ENCODE peak calls at places on chromosome 7, in six cellular contexts. O is astrocyte of the spinal cord, D is cardiac fibroblast, R is H9, W is mesothelial cell of epicardium, K is stomach. G is an unnamed sample.

GRCh38 chr7:101960985-101961708 is 143.7 kb downstream of the CUX1 start:
- DNase-seq in O (no peak), D (no peak), R (no peak), W (no peak), K (no peak), G (no peak)

GRCh38 chr7:29299986-29300609 is 105.5 kb downstream of the CHN2 start:
- DNase-seq in O (no peak), D (no peak), R (no peak), W (no peak), K (no peak), G (no peak)

GRCh38 chr7:34844936-34845665 is 187.1 kb downstream of the NPSR1 start:
- DNase-seq in O (no peak), D (no peak), R (no peak), W (no peak), K (no peak), G (no peak)

GRCh38 chr7:14321947-14322346 is 332.5 kb upstream of the ETV1 start:
- DNase-seq in O (no peak), D (no peak), R (no peak), W (no peak), K (peak), G (no peak)

GRCh38 chr7:94374231-94374630 is 20.5 kb upstream of the COL1A2 start:
- DNase-seq in O (peak), D (peak), R (peak), W (peak), K (peak), G (no peak)

GRCh38 chr7:94041529-94041928 is 37.4 kb upstream of the BET1 start:
- DNase-seq in O (peak), D (peak), R (no peak), W (no peak), K (no peak), G (no peak)

GRCh38 chr7:96013836-96014235 is 241.5 kb downstream of the DYNC1I1 start:
- DNase-seq in O (no peak), D (no peak), R (no peak), W (no peak), K (no peak), G (no peak)

GRCh38 chr7:156147104-156147503 is 334.8 kb upstream of the SHH start:
- DNase-seq in O (no peak), D (no peak), R (no peak), W (no peak), K (peak), G (no peak)

GRCh38 chr7:133695976-133696531 is 431.1 kb upstream of the LRGUK start:
- DNase-seq in O (no peak), D (no peak), R (no peak), W (no peak), K (no peak), G (no peak)

GRCh38 chr7:132145466-132145865 is 430.8 kb downstream of the PLXNA4 start:
- DNase-seq in O (peak), D (peak), R (no peak), W (no peak), K (no peak), G (no peak)

GRCh38 chr7:100088095-100088620 is 611 bp upstream of the COPS6 start:
- DNase-seq in O (no peak), D (no peak), R (no peak), W (no peak), K (no peak), G (no peak)

GRCh38 chr7:16356241-16356958 is 64.9 kb downstream of the CRPPA start:
- DNase-seq in O (peak), D (peak), R (no peak), W (no peak), K (no peak), G (no peak)

GRCh38 chr7:18978108-18978495 is 139.3 kb downstream of the TWIST1 start:
- DNase-seq in O (peak), D (peak), R (no peak), W (no peak), K (no peak), G (no peak)

GRCh38 chr7:256461-256940 is 33.5 kb upstream of the FOXL3 start:
- DNase-seq in O (no peak), D (no peak), R (no peak), W (no peak), K (no peak), G (no peak)

GRCh38 chr7:131480384-131481315 is 75.8 kb downstream of the PODXL start:
- DNase-seq in O (peak), D (peak), R (no peak), W (no peak), K (no peak), G (no peak)

GRCh38 chr7:132443776-132444520 is 132.3 kb downstream of the PLXNA4 start:
- DNase-seq in O (no peak), D (no peak), R (no peak), W (no peak), K (no peak), G (no peak)

GRCh38 chr7:129252133-129252532 is 27.3 kb downstream of the AHCYL2 start:
- DNase-seq in O (no peak), D (no peak), R (no peak), W (no peak), K (no peak), G (no peak)

GRCh38 chr7:104895851-104896236 is 118.2 kb upstream of the KMT2E start:
- DNase-seq in O (no peak), D (no peak), R (no peak), W (no peak), K (no peak), G (no peak)

GRCh38 chr7:102916881-102917280 is 4.1 kb downstream of the LRRC17 start:
- DNase-seq in O (peak), D (peak), R (no peak), W (no peak), K (no peak), G (no peak)

GRCh38 chr7:129163875-129164544 is 19.5 kb downstream of the TSPAN33 start:
- DNase-seq in O (peak), D (peak), R (no peak), W (no peak), K (no peak), G (no peak)

GRCh38 chr7:151585744-151586424 is 66.2 kb upstream of the RHEB start:
- DNase-seq in O (no peak), D (no peak), R (no peak), W (no peak), K (no peak), G (no peak)

GRCh38 chr7:44533301-44534055 is 7.7 kb downstream of the NPC1L1 start:
- DNase-seq in O (peak), D (no peak), R (no peak), W (no peak), K (peak), G (no peak)

GRCh38 chr7:111090834-111091233 is at the start of gene LRRN3:
- DNase-seq in O (peak), D (peak), R (peak), W (no peak), K (no peak), G (no peak)

GRCh38 chr7:19508124-19508523 is 200.7 kb downstream of the POLR1F start:
- DNase-seq in O (peak), D (no peak), R (no peak), W (no peak), K (no peak), G (no peak)

GRCh38 chr7:13282377-13282980 is 595.0 kb downstream of the ARL4A start:
- DNase-seq in O (peak), D (peak), R (no peak), W (no peak), K (no peak), G (no peak)

GRCh38 chr7:13276977-13277376 is 589.5 kb downstream of the ARL4A start:
- DNase-seq in O (peak), D (peak), R (no peak), W (no peak), K (no peak), G (no peak)

GRCh38 chr7:13278020-13278419 is 590.6 kb downstream of the ARL4A start:
- DNase-seq in O (no peak), D (no peak), R (no peak), W (no peak), K (no peak), G (no peak)

GRCh38 chr7:13279854-13280435 is 592.5 kb downstream of the ARL4A start:
- DNase-seq in O (peak), D (peak), R (no peak), W (no peak), K (no peak), G (no peak)
- TF ChIP-seq CTCF in O (no peak), D (peak), R (peak), W (peak), K (no peak), G (peak)

DNA sequence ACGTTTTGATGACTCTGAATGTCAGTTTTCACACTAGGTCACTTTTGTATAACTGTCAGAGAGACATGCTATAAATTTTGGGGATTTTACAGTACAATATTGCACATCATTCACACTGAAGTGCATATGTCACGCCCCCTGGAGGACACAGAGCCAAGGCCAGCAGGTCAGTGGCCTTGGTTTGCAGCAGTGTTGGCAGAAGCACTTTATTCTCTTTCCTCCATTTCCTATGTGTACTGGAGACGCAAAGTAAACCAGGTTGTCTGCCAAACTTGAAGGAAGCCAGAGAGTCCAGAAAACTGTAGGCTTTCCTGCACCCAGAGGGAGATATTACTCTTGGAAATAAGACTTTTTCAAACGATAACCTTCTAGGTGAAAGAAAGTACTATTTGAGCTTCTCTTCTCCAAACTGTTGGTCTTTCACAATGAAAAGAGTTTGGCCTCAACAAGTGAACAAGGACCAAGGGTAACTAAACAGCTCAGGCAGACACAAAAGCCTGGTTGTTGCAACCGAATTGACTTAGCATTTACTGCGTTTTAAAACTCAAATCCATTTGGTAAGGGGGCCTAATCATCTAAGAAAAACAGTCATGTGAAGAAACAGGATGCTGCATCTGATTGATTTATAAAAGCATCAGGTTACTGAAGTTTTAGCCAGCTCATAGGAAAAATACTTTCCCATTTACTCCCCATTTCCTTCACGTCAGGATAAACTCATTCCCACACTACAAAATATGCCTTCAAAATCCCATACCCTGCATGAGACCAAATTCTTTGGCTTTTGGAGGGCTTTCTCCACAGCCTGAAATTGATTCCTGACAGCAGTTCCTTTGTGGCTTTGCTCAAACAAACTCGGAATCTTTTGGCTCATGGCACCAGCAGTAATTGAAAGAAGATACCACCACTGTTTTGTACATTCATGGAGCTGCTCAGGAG is 83.0 kb upstream of the SEC61G start:
- DNase-seq in O (peak), D (peak), R (peak), W (no peak), K (no peak), G (no peak)
- TF ChIP-seq CTCF in O (peak), D (peak), R (peak), W (no peak), K (no peak), G (no peak)

GRCh38 chr7:117332031-117332430 is 9.2 kb upstream of the WNT2 start:
- DNase-seq in O (no peak), D (no peak), R (no peak), W (no peak), K (no peak), G (no peak)

GRCh38 chr7:117333168-117333567 is 10.3 kb upstream of the WNT2 start:
- DNase-seq in O (no peak), D (no peak), R (no peak), W (no peak), K (no peak), G (no peak)

DNA sequence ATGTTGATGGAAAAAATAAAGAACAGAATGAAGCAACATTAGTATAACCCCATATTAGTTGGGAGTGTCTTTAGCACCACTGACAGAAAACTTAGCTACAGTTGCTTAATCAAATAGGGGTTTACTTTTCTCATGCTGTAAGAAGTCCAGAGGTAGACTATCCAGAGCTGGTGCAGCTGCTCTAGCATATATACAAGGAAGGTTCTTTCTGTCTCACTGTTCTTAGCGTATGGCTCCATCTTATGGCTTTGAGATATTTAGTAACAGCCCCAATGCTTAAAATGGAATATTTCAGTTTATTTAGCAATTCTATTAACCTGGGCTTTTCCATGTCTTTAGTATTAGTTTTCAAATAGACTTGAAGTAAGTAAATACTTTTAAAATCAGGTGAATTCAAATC is 15.2 kb upstream of the WNT2 start:
- DNase-seq in O (no peak), D (peak), R (no peak), W (no peak), K (no peak), G (no peak)
- TF ChIP-seq CTCF in O (no peak), D (no peak), R (no peak), W (no peak), K (no peak), G (no peak)

GRCh38 chr7:55928006-55928767 is 23.5 kb upstream of the MRPS17 start:
- DNase-seq in O (no peak), D (no peak), R (no peak), W (no peak), K (no peak), G (no peak)
- TF ChIP-seq CTCF in O (no peak), D (no peak), R (no peak), W (no peak), K (no peak), G (no peak)

DNA sequence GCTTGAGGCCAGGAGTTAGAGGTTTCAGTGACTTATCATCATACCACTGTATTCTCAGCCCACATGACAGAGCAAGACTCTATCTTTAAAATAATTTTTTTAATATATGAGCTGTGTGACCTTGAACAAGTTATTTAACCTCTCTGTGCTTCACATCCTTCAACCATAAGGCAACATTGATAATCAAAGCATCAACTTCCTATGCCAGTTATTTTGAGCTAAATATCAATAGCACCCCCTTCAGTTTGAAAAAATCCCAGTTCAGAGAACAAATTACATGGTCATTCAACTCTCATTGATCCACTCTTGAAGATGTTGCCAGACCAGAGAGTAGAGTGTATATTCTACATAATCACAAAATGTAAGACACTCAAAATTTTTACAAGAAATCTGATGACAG is 53.0 kb downstream of the ASNS start:
- DNase-seq in O (no peak), D (no peak), R (no peak), W (no peak), K (no peak), G (no peak)
- TF ChIP-seq CTCF in O (no peak), D (no peak), R (peak), W (no peak), K (no peak), G (no peak)

G was measured in natural killer cell.